ENCODE peak calls at places on chromosomes 7 and 10, in eight cellular contexts. P is HL-60, T is upper lobe of right lung, J is ovary, D is uterus, W is stomach, S is IMR-90, K is cardiac muscle cell. H is an unnamed sample.

GRCh38 chr10:70346155-70346554 is 36.3 kb downstream of the LRRC20 start:
- DNase-seq in J (no peak), D (no peak), K (no peak), P (no peak), S (no peak), T (no peak), W (no peak), H (no peak)

GRCh38 chr7:151115121-151115835 is 29.0 kb downstream of the AGAP3 start:
- DNase-seq in K (peak), D (no peak), W (no peak), S (peak), J (no peak), T (no peak), P (no peak), H (no peak)

GRCh38 chr10:58755688-58756087 is 243.0 kb downstream of the BICC1 start:
- DNase-seq in W (no peak), P (no peak), D (peak), J (no peak), S (peak), T (no peak), K (no peak), H (no peak)

GRCh38 chr10:19767876-19768275 is 48.4 kb upstream of the PLXDC2 start:
- DNase-seq in D (no peak), P (no peak), W (no peak), K (no peak), S (no peak), J (no peak), T (no peak), H (no peak)

GRCh38 chr7:4131043-4131442 is 551.1 kb upstream of the FOXK1 start:
- DNase-seq in W (no peak), P (no peak), K (no peak), T (peak), J (no peak), S (no peak), D (no peak), H (no peak)

GRCh38 chr10:77970869-77971803 is 44.6 kb upstream of the DLG5 start:
- DNase-seq in T (no peak), S (peak), K (peak), J (peak), D (peak), W (peak), P (peak), H (peak)

GRCh38 chr7:20402297-20403230 is 71.9 kb downstream of the ITGB8 start:
- DNase-seq in T (no peak), J (no peak), S (peak), P (no peak), D (no peak), W (no peak), K (no peak), H (no peak)

GRCh38 chr7:14630048-14630447 is 272.5 kb downstream of the DGKB start:
- DNase-seq in W (no peak), P (no peak), J (no peak), K (no peak), T (no peak), S (no peak), D (no peak), H (no peak)

GRCh38 chr7:86926732-86927131 is 132.7 kb downstream of the ELAPOR2 start:
- DNase-seq in S (peak), J (no peak), K (peak), D (no peak), W (peak), T (no peak), P (no peak), H (no peak)

GRCh38 chr7:47636693-47637175 is 54.8 kb upstream of the TNS3 start:
- DNase-seq in P (no peak), T (no peak), J (no peak), D (peak), W (no peak), S (no peak), K (peak), H (no peak)

GRCh38 chr7:135664046-135664589 is 1.8 kb downstream of the STMP1 start:
- DNase-seq in K (no peak), T (no peak), W (no peak), D (no peak), P (peak), S (peak), J (no peak), H (no peak)

GRCh38 chr10:3451516-3452185 is 279.1 kb upstream of the PITRM1 start:
- DNase-seq in K (no peak), T (no peak), S (no peak), D (no peak), P (no peak), J (no peak), W (no peak), H (no peak)

GRCh38 chr7:122726881-122727280 is 24.2 kb upstream of the RNF148 start:
- DNase-seq in K (peak), S (no peak), P (no peak), D (no peak), W (no peak), T (no peak), J (no peak), H (no peak)

GRCh38 chr7:76292206-76292573 is 10.3 kb upstream of the HSPB1 start:
- DNase-seq in P (no peak), W (no peak), K (no peak), T (peak), J (no peak), S (no peak), D (no peak), H (no peak)

GRCh38 chr10:132176647-132177046 is 10.1 kb upstream of the DPYSL4 start:
- DNase-seq in W (no peak), D (no peak), K (no peak), T (no peak), J (no peak), P (no peak), S (no peak), H (no peak)
- H3K27ac ChIP-seq in W (no peak), D (no peak), K (no peak), T (no peak), J (no peak), P (no peak), S (no peak), H (no peak)

DNA sequence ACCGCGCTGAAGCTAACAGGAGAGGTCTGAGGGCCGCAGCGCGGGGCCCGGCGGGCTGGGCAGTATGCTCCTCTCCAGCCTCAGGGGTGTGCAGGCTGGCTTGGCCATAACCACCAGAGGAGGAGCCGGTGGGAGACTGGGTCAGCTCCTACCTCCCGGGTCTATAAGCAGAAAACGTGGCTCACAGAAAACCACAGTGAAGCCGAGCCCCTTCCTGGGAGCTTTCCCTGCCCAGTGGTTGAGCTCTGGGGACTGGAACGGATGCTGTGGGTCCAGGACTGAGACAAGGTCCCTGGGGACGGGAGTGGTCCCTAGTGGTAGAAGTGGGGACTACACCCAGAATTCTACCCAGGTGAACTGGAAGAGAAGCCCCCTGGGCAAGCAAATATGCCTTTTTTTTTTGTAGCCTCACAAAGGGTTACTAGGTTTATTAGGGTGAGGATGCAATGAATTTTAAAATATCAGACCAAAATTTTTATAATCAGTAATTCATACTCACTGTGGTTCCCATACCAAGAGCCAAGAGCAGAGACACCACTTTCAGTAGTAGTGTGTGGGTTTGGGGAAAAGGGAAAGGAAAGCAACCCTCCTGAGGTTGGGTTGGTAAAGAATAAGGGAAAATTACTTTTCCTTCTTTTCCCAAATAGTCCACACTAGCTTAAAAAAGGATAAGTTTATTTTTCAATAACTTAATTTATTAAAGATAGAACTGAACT is 67.9 kb upstream of the PRKCQ start:
- DNase-seq in T (peak), J (no peak), W (peak), S (no peak), P (no peak), K (peak), D (no peak), H (no peak)
- TF ChIP-seq CTCF in T (peak), J (no peak), W (peak), S (peak), P (peak), K (peak), D (no peak), H (no peak)

DNA sequence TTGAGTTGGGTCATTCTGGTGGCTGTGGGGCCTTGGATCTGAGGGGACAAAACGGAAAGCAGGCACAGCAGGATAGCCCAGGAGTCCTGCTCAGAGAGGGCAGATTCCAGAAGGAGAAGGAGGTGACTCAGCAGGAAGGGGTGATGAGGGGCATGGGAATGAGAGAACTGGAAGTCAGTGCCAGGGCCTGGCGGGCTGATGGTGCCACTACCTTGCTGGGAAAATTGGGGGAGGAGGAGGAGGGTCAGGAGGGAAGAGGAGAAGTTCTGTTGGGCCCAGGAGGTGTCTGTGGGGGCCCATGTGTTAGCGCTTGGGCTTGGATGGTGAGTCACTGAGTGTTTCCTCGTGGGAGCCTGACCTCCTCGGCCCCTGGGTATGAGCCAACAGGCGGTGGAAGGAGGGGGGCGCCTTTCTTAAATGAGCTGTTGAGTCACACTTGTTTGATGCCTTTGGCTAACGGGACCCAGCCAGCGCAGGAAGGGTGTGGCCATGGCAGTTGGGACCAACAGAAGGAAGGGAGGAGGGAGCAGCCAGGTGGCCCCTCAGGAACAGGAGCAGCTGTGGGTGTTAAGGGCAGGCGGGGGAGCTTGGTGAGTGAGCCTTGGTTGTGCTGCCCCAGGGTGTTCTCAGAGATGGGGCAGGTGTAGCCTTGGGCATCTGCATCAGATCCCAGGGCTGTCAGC is 130.0 kb upstream of the BTBD16 start:
- DNase-seq in K (no peak), T (peak), D (peak), J (peak), W (peak), S (peak), P (peak), H (peak)
- H3K4me3 ChIP-seq in K (no peak), T (no peak), D (no peak), J (no peak), W (no peak), S (no peak), P (no peak), H (peak)

GRCh38 chr10:126302195-126302594 is 86.1 kb downstream of the ADAM12 start:
- DNase-seq in S (no peak), J (no peak), W (no peak), P (no peak), D (no peak), T (no peak), K (no peak), H (no peak)
- H3K27ac ChIP-seq in S (no peak), J (no peak), W (no peak), P (no peak), D (no peak), T (no peak), K (no peak), H (no peak)

DNA sequence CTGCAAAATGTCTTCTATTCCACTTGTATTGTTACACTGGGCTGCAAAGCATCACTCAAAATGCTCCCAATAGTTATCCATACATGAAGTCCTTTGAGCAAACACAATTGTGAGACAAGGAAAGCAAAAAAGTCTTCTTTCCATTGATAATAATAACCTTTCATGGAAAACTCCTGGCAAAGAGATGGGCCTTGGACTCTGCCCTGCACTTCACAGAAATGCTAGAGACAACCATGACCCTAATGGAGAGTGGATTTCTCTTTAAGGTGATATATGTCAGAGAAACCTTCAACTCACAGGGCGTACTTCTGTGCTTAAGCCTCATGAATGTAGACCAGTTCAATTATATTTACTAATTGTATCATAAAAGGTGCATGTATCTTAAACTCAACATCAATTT is 19.4 kb downstream of the SLC26A3 start:
- DNase-seq in T (no peak), K (no peak), P (no peak), D (no peak), J (no peak), S (no peak), W (no peak), H (no peak)
- TF ChIP-seq CTCF in T (no peak), K (no peak), P (no peak), D (no peak), J (no peak), S (no peak), W (no peak), H (no peak)

GRCh38 chr7:54541941-54542618 is at the start of gene VSTM2A:
- DNase-seq in K (peak), W (no peak), T (no peak), D (no peak), J (peak), S (no peak), P (no peak), H (no peak)

GRCh38 chr7:54542920-54543539 is 855 bp downstream of the VSTM2A start:
- DNase-seq in J (no peak), W (no peak), K (peak), D (no peak), S (peak), T (no peak), P (no peak), H (no peak)

DNA sequence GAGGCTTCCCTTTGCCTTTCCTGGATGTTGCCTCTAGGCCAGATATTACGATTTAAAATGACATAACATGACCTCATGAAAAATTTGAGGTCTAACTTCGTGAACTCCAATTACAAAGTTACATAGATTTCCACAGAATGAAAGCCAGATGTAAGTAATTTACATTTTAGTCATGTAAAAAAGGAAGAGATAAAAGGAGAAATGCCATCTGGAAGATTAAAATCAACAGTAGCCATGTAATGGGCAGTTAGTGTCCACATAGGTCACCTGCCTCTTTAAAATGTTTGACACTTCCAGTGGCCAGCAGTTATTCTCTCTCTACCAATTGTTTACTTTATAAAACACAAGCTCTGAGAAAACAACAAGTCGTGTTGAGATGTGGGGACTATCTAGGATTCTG is 4.1 kb upstream of the VSTM2A start:
- DNase-seq in J (no peak), T (no peak), S (no peak), W (no peak), K (no peak), D (no peak), P (no peak), H (no peak)
- H3K4me3 ChIP-seq in J (no peak), T (no peak), S (no peak), W (no peak), K (no peak), D (no peak), P (no peak), H (no peak)

H was measured in coronary artery.